ENCODE peak calls at places on chromosomes 3 and 15, in four cellular contexts. A is suprapubic skin, I is GM12878, B is epithelial cell of esophagus. W is an unnamed sample.
A peak's percentile ranks its signal among the peaks of the same experiment; 100 is the strongest.

GRCh38 chr3:115217678-115218451 is 70.8 kb upstream of the ZBTB20 start:
- DNase-seq in I (no peak), B (peak; percentile 73), A (no peak), W (no peak)

GRCh38 chr3:66021731-66022131 is 17.0 kb downstream of the MAGI1 start:
- DNase-seq in I (no peak), B (peak; percentile 86), A (no peak), W (no peak)

GRCh38 chr3:66639794-66640356 is 139.1 kb upstream of the LRIG1 start:
- DNase-seq in A (no peak), I (no peak), B (no peak), W (no peak)

GRCh38 chr3:136197159-136197715 is 1.1 kb upstream of the MSL2 start:
- DNase-seq in I (no peak), B (no peak), A (no peak), W (no peak)

GRCh38 chr3:157614896-157615295 is 111.7 kb upstream of the VEPH1 start:
- DNase-seq in I (no peak), A (no peak), B (no peak), W (no peak)

GRCh38 chr15:31077181-31077580 is 24.3 kb downstream of the TRPM1 start:
- DNase-seq in A (no peak), I (no peak), B (no peak), W (no peak)

GRCh38 chr3:13379191-13379830 is 40.8 kb downstream of the NUP210 start:
- DNase-seq in A (no peak), I (no peak), B (peak; percentile 5), W (no peak)

GRCh38 chr15:29435811-29436210 is 166.2 kb upstream of the NSMCE3 start:
- DNase-seq in I (no peak), A (no peak), B (peak; percentile 1), W (no peak)

GRCh38 chr3:67292356-67293225 is 294.5 kb downstream of the KBTBD8 start:
- DNase-seq in I (no peak), A (no peak), B (peak; percentile 15), W (no peak)

GRCh38 chr3:129226374-129226773 is 23.0 kb upstream of the COPG1 start:
- DNase-seq in I (no peak), B (peak; percentile 93), A (peak; percentile 90), W (no peak)

GRCh38 chr3:193240436-193240849 is 579 bp upstream of the PLAAT1 start:
- DNase-seq in A (no peak), I (no peak), B (no peak), W (no peak)

GRCh38 chr3:16849240-16849639 is 35.5 kb upstream of the PLCL2 start:
- DNase-seq in I (no peak), A (no peak), B (peak; percentile 23), W (peak; percentile 55)

GRCh38 chr3:40980467-40980866 is 218.8 kb upstream of the CTNNB1 start:
- DNase-seq in A (no peak), I (no peak), B (no peak), W (no peak)

GRCh38 chr3:174488527-174488926 is 370.6 kb upstream of the NAALADL2 start:
- DNase-seq in A (no peak), I (no peak), B (no peak), W (no peak)

GRCh38 chr3:120506828-120507774 is 56.3 kb upstream of the FSTL1 start:
- DNase-seq in I (no peak), B (peak; percentile 77), A (no peak), W (no peak)

GRCh38 chr3:129238945-129239705 is 10.3 kb upstream of the COPG1 start:
- DNase-seq in A (no peak), I (no peak), B (peak; percentile 81), W (no peak)

GRCh38 chr3:24343084-24343783 is 151.4 kb downstream of the THRB start:
- DNase-seq in A (no peak), I (no peak), B (peak; percentile 46), W (no peak)

GRCh38 chr15:41851167-41851523 is 12.5 kb downstream of the PLA2G4B start:
- DNase-seq in A (no peak), I (no peak), B (no peak), W (no peak)

GRCh38 chr15:58228708-58229107 is 90.5 kb downstream of the AQP9 start:
- DNase-seq in A (no peak), I (no peak), B (no peak), W (no peak)

GRCh38 chr3:196287066-196287404 is 491 bp downstream of the PCYT1A start:
- DNase-seq in B (peak; percentile 37), A (no peak), I (no peak), W (no peak)
- TF ChIP-seq CTCF in B (no peak), A (no peak), I (no peak), W (no peak)

DNA sequence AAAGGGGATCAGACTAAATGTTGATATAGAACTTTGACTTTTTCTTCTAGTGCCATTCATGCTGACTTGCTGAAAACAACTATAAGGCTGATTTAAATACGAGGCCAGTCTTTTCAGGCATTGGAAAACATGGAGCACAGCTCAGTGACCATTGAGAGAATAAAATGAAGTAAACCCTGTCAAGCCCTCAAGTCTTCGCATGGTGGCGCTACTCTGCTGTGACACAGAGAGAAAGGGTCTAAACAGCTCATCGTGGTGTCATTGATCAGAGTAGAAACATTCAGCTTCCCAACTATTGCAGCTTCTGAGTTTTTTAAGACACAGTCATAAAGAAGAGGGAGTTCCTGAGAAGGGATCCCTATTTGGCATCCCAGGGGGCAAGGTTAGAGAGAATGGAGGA is 716.2 kb downstream of the DIPK2A start:
- DNase-seq in B (peak; percentile 15), A (no peak), I (no peak), W (no peak)
- TF ChIP-seq CTCF in B (peak; percentile 9), A (no peak), I (peak; percentile 44), W (peak; percentile 38)

DNA sequence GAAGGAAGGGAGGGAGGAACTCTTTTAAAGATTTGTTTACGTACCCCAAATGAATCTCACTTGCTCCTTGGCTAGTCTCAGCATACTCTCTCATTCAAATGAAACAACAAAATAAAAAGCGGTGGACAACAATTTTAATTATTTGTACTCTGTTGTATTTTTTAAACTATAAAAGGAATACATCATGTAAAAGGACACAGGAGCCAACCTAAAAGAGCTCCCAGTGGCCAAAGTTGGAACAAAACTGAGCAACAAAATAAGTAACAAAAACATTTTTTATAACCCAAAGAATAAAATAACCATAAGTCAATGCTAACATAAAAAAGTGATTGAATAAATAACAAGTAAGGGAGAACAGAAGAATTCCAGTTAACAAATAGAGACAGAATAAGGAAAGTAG is 24.4 kb upstream of the SSUH2 start:
- DNase-seq in I (no peak), B (no peak), A (no peak), W (no peak)
- TF ChIP-seq CTCF in I (no peak), B (no peak), A (no peak), W (no peak)

GRCh38 chr15:28120359-28120640 is 21.2 kb upstream of the OCA2 start:
- DNase-seq in A (no peak), B (no peak), I (no peak), W (no peak)

GRCh38 chr15:28124841-28125240 is 25.7 kb upstream of the OCA2 start:
- DNase-seq in A (peak; percentile 60), I (no peak), B (no peak), W (no peak)

GRCh38 chr15:28122038-28122949 is 23.2 kb upstream of the OCA2 start:
- DNase-seq in I (no peak), A (peak; percentile 72), B (no peak), W (no peak)

GRCh38 chr15:28125673-28126651 is 26.8 kb upstream of the OCA2 start:
- DNase-seq in I (no peak), A (peak; percentile 66), B (peak; percentile 66), W (peak; percentile 21)

DNA sequence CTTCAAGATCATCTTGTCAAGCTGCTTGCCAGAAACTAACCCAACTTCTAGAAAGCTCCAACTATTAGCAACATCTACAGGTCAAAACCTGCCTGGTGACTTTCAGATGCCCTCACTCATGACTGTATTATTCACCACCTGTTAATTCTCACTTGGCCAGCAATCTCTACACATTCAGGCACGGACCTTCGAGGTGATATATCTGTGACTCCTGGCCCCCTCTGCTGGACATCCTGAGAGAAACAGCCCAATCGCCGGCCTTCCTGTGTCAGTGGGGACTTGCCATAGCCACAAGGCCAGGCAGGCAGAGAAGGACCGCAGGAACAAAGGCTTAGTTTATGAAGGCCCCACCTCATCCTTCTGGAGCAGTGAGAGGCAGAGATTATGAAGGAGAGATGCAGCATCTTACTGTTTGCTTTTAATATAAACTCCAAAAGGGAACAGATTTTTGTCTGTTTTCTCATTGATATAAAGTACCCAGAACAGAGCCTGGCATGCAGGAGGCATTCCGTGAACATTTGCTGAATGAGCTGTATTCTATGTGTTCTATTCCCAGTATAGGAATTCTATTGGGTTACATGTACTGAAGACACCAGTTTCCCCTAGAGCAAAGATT is 24.4 kb upstream of the OCA2 start:
- DNase-seq in A (peak; percentile 86), I (no peak), B (peak; percentile 96), W (peak; percentile 8)
- TF ChIP-seq CTCF in A (peak; percentile 29), I (peak; percentile 55), B (peak; percentile 81), W (peak; percentile 63)

GRCh38 chr15:69064649-69065048 is 50.2 kb downstream of the NOX5 start:
- DNase-seq in A (no peak), B (no peak), I (no peak), W (no peak)
- TF ChIP-seq CTCF in A (no peak), B (no peak), I (no peak), W (no peak)

DNA sequence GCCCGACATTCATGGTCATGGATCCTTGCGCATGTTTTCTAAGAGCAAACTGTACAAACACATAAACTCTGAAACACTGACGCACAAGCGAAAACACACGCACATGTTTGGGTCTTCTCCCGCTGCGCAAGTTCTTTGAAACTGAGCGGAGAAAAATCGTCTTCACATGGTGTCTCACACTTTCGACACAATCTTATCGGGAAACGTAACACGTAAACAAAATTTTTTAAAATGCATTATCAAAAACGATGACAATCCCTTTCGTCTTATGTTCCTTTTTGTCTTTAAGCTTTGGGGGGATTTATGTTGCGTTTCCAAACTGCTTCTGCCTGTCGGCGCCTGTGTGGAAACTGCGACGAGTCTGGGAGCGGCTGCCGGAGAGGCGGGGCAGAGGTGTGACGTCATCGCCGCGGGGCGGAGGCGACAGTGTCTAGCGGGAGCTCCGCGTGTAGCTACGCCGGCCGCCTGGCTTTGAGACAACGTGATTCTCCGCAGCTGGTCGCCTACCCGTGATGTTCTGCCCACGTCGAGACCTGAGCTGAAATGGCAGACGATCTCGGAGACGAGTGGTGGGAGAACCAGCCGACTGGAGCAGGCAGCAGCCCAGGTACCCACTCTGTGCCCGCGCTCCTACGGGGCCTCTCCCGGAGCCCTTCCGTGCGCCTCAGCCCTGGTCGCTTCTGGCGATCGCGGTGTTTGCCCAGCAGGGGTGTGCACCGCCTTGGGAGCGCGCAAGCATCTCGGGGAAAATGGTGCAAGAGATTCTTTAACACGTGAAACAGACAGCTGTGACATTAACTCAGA is at the start of gene CMSS1:
- DNase-seq in A (peak; percentile 98), B (peak; percentile 94), I (peak; percentile 81), W (peak; percentile 77)
- TF ChIP-seq CTCF in A (no peak), B (peak; percentile 41), I (peak; percentile 5), W (peak; percentile 39)

GRCh38 chr3:54146383-54147239 is 24.3 kb downstream of the CACNA2D3 start:
- DNase-seq in I (no peak), A (no peak), B (no peak), W (no peak)
- TF ChIP-seq CTCF in I (peak; percentile 36), A (no peak), B (peak; percentile 36), W (peak; percentile 69)

W was measured in GM12864.